ENCODE peak calls at places on chromosomes 11 and 22, in eight cellular contexts. W is stomach, O is ovary, N is body of pancreas, D is K562, B is heart left ventricle, P is adrenal gland, J is uterus. V is an unnamed sample.

GRCh38 chr11:46249103-46249942 is 28.1 kb upstream of the CREB3L1 start:
- DNase-seq in B (no peak), W (no peak), D (peak; percentile 84), O (no peak), P (no peak), N (no peak), J (no peak), V (no peak)

GRCh38 chr11:45935349-45936064 is 13.1 kb downstream of the LARGE2 start:
- DNase-seq in J (no peak), D (no peak), B (no peak), P (no peak), O (no peak), N (no peak), W (no peak), V (no peak)

GRCh38 chr22:22666307-22667091 is 22.1 kb downstream of the GGTLC2 start:
- DNase-seq in D (peak; percentile 90), P (peak; percentile 37), W (peak; percentile 38), O (no peak), N (peak; percentile 41), J (no peak), B (no peak), V (peak; percentile 59)

GRCh38 chr22:17369553-17370035 is 334 bp downstream of the CECR2 start:
- DNase-seq in B (peak; percentile 71), J (peak; percentile 19), O (peak; percentile 11), W (no peak), N (peak; percentile 48), D (no peak), P (no peak), V (no peak)

GRCh38 chr11:65505434-65506315 is 6.8 kb downstream of the MALAT1 start:
- DNase-seq in P (peak; percentile 60), B (no peak), N (no peak), D (peak; percentile 53), O (peak; percentile 46), J (no peak), W (no peak), V (no peak)

GRCh38 chr11:2702771-2703486 is 3.1 kb upstream of the KCNQ1OT1 start:
- DNase-seq in J (peak; percentile 24), O (peak; percentile 25), B (peak; percentile 46), D (no peak), N (no peak), P (peak; percentile 4), W (no peak), V (peak; percentile 70)

GRCh38 chr11:68125164-68125563 is 4.0 kb upstream of the CHKA start:
- DNase-seq in J (no peak), B (no peak), N (no peak), P (no peak), W (no peak), D (no peak), O (no peak), V (no peak)

GRCh38 chr11:115170133-115170815 is 333.9 kb downstream of the CADM1 start:
- DNase-seq in P (peak; percentile 44), J (no peak), B (no peak), D (peak; percentile 19), O (no peak), N (peak; percentile 33), W (no peak), V (no peak)

GRCh38 chr11:94020777-94021615 is at the start of gene HEPHL1:
- DNase-seq in J (no peak), P (no peak), W (no peak), B (no peak), D (no peak), O (no peak), N (no peak), V (no peak)

GRCh38 chr11:129853508-129854228 is 38.0 kb downstream of the TMEM45B start:
- DNase-seq in J (peak; percentile 25), N (peak; percentile 73), D (no peak), B (no peak), O (peak; percentile 42), W (peak; percentile 89), P (peak; percentile 25), V (peak; percentile 79)

GRCh38 chr11:66112041-66112491 is 42.0 kb downstream of the PACS1 start:
- DNase-seq in N (no peak), B (no peak), W (no peak), D (peak; percentile 56), P (no peak), J (no peak), O (no peak), V (no peak)

GRCh38 chr11:36249271-36249670 is 40.0 kb downstream of the COMMD9 start:
- DNase-seq in P (no peak), D (no peak), N (no peak), W (no peak), B (no peak), O (no peak), J (no peak), V (no peak)

GRCh38 chr11:8317164-8317563 is 53.5 kb upstream of the LMO1 start:
- DNase-seq in W (no peak), N (no peak), J (peak; percentile 32), B (no peak), O (no peak), D (no peak), P (peak; percentile 52), V (no peak)

GRCh38 chr22:20646377-20646776 is 127.5 kb upstream of the SERPIND1 start:
- DNase-seq in N (no peak), J (no peak), P (no peak), O (no peak), D (no peak), W (no peak), B (no peak), V (no peak)

DNA sequence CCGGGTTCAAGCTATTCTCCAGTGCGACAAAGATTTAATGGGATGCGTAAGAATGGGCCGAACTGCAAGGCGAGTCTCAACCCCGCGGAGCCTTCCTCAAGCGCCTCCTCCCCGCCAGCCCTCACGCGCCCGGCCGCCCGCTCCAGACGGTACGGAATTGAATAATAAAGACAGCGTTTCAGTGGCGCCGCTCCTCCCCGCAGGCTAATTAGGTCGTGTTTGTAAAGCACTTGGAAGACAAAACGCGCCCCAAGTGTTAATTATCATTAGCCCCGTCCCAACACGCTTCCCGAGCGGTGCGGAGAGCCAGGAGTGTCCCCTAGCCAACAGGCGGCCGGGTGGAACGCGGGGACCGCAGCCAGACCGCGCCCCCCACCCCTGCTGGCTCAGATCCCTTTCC is 192.0 kb downstream of the BUD13 start:
- DNase-seq in P (no peak), J (no peak), W (no peak), B (no peak), N (no peak), D (no peak), O (no peak), V (peak; percentile 67)
- H3K27me3 ChIP-seq in P (peaks cover 22% of the 10 kb centered on the region), J (peaks cover 7% of the 10 kb centered on the region), W (peaks cover 88% of the 10 kb centered on the region), B (peaks cover 17% of the 10 kb centered on the region), N (peaks cover 12% of the 10 kb centered on the region), D (peaks cover 21% of the 10 kb centered on the region), O (no peaks in the 10 kb centered on the region), V (peaks cover 24% of the 10 kb centered on the region)

DNA sequence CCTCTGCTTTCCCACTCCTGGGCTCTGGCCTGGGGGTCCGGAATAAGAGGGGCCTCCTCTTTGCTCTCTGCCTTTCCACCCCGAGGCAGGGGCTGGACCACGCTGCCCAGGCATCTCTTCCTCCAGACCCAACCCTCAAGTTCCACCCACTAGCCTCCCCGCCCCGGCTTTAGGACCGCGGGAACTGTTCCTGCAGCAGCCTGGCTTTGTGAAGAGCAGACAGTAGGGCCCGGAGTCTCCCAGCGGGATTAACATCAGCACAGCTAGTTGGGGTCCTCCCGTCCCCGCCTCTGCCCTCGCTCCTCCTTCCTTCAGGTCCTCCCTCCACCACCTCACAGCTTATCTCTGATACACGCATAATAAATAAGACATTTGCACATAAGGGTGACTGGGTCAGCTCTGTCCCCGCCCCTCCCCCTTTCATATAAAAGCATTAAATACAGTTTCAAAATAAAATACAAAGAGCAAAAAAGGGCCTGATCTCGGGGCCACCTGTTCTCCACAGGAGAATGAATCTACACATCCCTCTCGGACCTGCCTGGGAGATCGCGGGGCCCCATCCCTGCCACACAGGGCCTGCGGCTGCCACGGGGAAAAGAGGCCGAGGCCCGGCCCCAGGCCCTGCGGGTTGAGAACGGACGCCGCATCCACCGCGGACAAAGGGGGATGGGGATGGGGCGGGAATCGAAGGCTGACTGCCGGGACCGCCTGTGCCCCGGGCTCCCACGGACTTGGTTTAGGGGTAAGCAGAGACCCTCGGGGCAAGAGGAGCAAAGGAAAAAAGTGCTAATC is 6.5 kb downstream of the ZFTA start:
- DNase-seq in N (no peak), O (peak; percentile 30), D (no peak), W (no peak), B (no peak), J (peak; percentile 29), P (peak; percentile 18), V (peak; percentile 45)
- TF ChIP-seq POLR2A in N (no peak), O (no peak), D (no peak), W (no peak), B (no peak), J (no peak), P (no peak), V (no peak)

GRCh38 chr22:43098356-43098755 is 9.2 kb upstream of the TTLL1 start:
- DNase-seq in D (no peak), B (no peak), J (no peak), O (no peak), P (no peak), W (no peak), N (no peak), V (no peak)
- H3K27me3 ChIP-seq in D (no peaks in the 10 kb centered on the region), B (no peaks in the 10 kb centered on the region), J (no peaks in the 10 kb centered on the region), O (no peaks in the 10 kb centered on the region), P (no peaks in the 10 kb centered on the region), W (peaks cover 3% of the 10 kb centered on the region), N (no peaks in the 10 kb centered on the region), V (no peaks in the 10 kb centered on the region)

DNA sequence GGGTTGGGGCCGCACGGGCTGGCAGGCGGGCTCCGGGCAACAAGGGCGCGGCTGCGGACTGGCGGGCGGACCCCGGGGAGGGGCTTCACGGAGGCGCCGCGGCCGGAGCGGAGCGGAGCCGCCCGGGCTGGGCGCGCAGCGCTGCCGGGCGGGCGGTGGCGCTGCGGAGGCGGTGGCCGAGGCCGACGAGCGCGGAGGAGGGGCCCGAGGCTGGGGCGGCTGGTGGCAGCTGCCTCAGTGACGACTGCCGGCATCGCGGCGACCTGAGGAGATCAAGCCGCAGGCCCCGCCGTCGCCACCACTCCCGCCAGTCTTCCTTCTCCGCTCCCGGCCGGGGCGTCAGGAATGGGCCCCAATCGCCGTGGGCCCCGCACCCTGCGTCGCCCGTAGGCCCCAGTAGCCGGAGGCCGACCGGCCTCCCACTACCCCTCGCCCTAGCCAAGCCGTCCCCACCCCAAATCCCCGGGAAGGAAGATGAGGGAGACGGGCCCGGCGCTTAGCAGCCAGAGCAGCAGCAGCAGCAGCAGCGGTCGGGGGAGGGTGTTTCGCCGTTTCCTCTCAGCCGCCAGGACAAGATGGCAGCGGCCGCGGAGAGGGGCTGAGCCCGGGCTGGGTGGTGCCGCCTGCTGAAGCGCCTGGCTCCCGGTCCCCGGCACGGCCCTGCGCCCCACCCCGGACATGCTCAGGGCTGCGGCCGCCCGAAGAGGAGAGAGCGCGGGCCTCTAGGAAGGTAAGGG is at the start of gene HIPK3:
- DNase-seq in O (peak; percentile 81), N (peak; percentile 81), D (peak; percentile 86), P (peak; percentile 81), B (peak; percentile 94), J (peak; percentile 83), W (peak; percentile 85), V (peak; percentile 91)
- TF ChIP-seq POLR2A in O (peak; percentile 80), N (peak; percentile 92), D (peak; percentile 85), P (peak; percentile 93), B (peak; percentile 57), J (peak; percentile 93), W (peak; percentile 22), V (peak; percentile 87)